ENCODE peak calls at places on chromosomes 3 and 15, in eight cellular contexts. Y is hypothalamus; A is NCI-H460; F is CD8-positive, alpha-beta T cell; O is B cell; P is aorta; H is GM23248; X is fibroblast of mammary gland. Z is an unnamed sample.

GRCh38 chr3:43872901-43873300 is 182.2 kb downstream of the ABHD5 start:
- DNase-seq in Y (no peak), A (no peak), F (no peak), O (no peak), P (peak), H (peak), X (peak), Z (no peak)

GRCh38 chr3:108744762-108745161 is 12.4 kb downstream of the RETNLB start:
- DNase-seq in Y (no peak), A (no peak), F (no peak), O (no peak), P (no peak), H (no peak), X (no peak), Z (no peak)

GRCh38 chr3:72177075-72178050 is 392.4 kb upstream of the PROK2 start:
- DNase-seq in Y (peak), A (no peak), F (no peak), O (no peak), P (peak), H (peak), X (peak), Z (no peak)

GRCh38 chr3:132343018-132343612 is 25.9 kb downstream of the ACP3 start:
- DNase-seq in Y (no peak), A (peak), F (no peak), O (peak), P (no peak), H (peak), X (peak), Z (peak)

GRCh38 chr3:133452603-133453313 is 52.9 kb downstream of the BFSP2 start:
- DNase-seq in Y (no peak), A (no peak), F (no peak), O (no peak), P (no peak), H (peak), X (no peak), Z (no peak)

GRCh38 chr15:39310633-39311032 is 270.2 kb upstream of the THBS1 start:
- DNase-seq in Y (no peak), A (no peak), F (no peak), O (no peak), P (no peak), H (peak), X (peak), Z (no peak)

GRCh38 chr3:112865757-112866156 is 19.1 kb upstream of the CD200R1L start:
- DNase-seq in Y (no peak), A (no peak), F (no peak), O (no peak), P (no peak), H (no peak), X (no peak), Z (no peak)

GRCh38 chr3:128081226-128081625 is 29.0 kb downstream of the SEC61A1 start:
- DNase-seq in Y (no peak), A (no peak), F (no peak), O (no peak), P (no peak), H (no peak), X (no peak), Z (no peak)

GRCh38 chr3:160003520-160004128 is 15.0 kb downstream of the IL12A start:
- DNase-seq in Y (peak), A (peak), F (no peak), O (peak), P (no peak), H (peak), X (peak), Z (peak)

GRCh38 chr3:39154323-39155021 is 1.1 kb upstream of the CSRNP1 start:
- DNase-seq in Y (no peak), A (no peak), F (no peak), O (no peak), P (peak), H (peak), X (peak), Z (no peak)

GRCh38 chr15:66611257-66612053 is 45.7 kb upstream of the LCTL start:
- DNase-seq in Y (no peak), A (no peak), F (no peak), O (no peak), P (peak), H (no peak), X (no peak), Z (no peak)

GRCh38 chr15:81288040-81288439 is 35.9 kb downstream of the STARD5 start:
- DNase-seq in Y (no peak), A (no peak), F (no peak), O (no peak), P (no peak), H (no peak), X (no peak), Z (no peak)